ENCODE peak calls at places on chromosomes 12 and 14, in seven cellular contexts. I is HCT116, R is K562, D is SK-N-SH, S is GM12878, B is HepG2, E is H1. K is an unnamed sample.

GRCh38 chr12:59066445-59066844 is 146.1 kb upstream of the LRIG3 start:
- DNase-seq in B (no peak), S (no peak), D (no peak), R (no peak), E (no peak), I (no peak), K (no peak)

GRCh38 chr12:28189774-28190320 is 409 bp upstream of the CCDC91 start:
- DNase-seq in B (no peak), R (peak), E (no peak), S (no peak), D (no peak), I (no peak), K (no peak)

GRCh38 chr12:1769809-1770494 is 50.4 kb upstream of the LRTM2 start:
- DNase-seq in B (peak), R (no peak), S (no peak), E (no peak), D (no peak), I (no peak), K (no peak)

GRCh38 chr14:47454025-47454424 is 221.4 kb downstream of the MDGA2 start:
- DNase-seq in S (no peak), B (no peak), D (no peak), E (no peak), R (no peak), I (no peak), K (no peak)

GRCh38 chr12:101619868-101620761 is 25.3 kb downstream of the MYBPC1 start:
- DNase-seq in E (no peak), R (no peak), B (no peak), D (no peak), S (no peak), I (no peak), K (no peak)

GRCh38 chr12:46372131-46372851 is at the start of gene SLC38A2:
- DNase-seq in I (peak), E (no peak), D (peak), B (peak), S (no peak), R (peak), K (peak)

GRCh38 chr12:69068431-69068830 is 135.5 kb upstream of the CPM start:
- DNase-seq in I (peak), D (no peak), B (peak), R (no peak), E (no peak), S (no peak), K (no peak)

GRCh38 chr12:22684526-22685118 is 59.7 kb downstream of the ETNK1 start:
- DNase-seq in I (peak), S (peak), E (no peak), R (no peak), B (peak), D (peak), K (peak)

GRCh38 chr12:64679487-64679983 is 69.2 kb downstream of the RASSF3 start:
- DNase-seq in D (peak), I (peak), E (no peak), S (no peak), B (no peak), R (peak), K (no peak)

GRCh38 chr14:33636715-33637114 is 314.2 kb downstream of the EGLN3 start:
- DNase-seq in S (no peak), R (no peak), D (no peak), B (no peak), E (no peak), I (no peak), K (no peak)
- H2AFZ ChIP-seq in S (no peak), R (no peak), D (no peak), B (no peak), E (no peak), I (no peak), K (no peak)

DNA sequence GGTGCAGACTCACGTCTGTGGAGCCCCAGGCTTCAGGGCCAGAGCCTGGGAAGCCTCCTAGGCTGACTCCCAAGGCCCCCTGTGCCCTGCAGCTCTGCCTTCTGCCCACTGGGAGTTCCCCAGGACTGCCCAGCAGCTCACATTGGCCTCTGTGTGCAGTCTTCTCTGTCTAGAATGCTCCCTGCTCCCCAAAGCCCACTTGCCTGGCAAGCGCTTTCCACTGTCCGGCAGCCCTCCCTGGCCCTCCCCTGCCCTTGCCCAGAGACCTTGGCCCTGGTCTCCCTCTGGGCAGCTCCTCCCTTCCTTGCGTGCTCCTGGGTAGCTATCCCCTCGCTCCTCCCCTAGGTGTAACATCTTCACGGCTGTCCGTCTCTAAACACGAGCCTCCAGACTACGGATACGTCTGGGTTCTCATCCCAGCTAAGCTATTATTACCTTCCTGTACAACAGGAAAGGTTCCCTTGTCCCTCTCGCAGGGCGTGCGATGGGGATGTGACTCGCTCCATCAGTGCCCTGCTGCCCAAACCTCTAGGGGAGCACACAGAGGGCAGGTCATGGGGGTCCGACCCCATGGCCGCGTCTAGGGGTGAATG is 325.5 kb upstream of the RTL1 start:
- DNase-seq in D (peak), E (no peak), S (no peak), R (no peak), I (no peak), B (no peak), K (no peak)
- TF ChIP-seq POLR2AphosphoS5 in D (no peak), E (no peak), S (no peak), R (no peak), I (no peak), B (no peak), K (no peak)

GRCh38 chr12:30909088-30909688 is 17.4 kb upstream of the TSPAN11 start:
- DNase-seq in S (no peak), I (no peak), D (no peak), E (no peak), B (no peak), R (no peak), K (no peak)
- H2AFZ ChIP-seq in S (no peak), I (no peak), D (peak), E (no peak), B (no peak), R (no peak), K (peak)

GRCh38 chr12:57183939-57184725 is 32.5 kb upstream of the NXPH4 start:
- DNase-seq in S (no peak), D (no peak), I (no peak), E (no peak), B (no peak), R (no peak), K (no peak)

GRCh38 chr12:57181072-57181471 is 33.7 kb upstream of the LRP1-AS start:
- DNase-seq in S (no peak), E (no peak), D (no peak), B (no peak), R (no peak), I (no peak), K (no peak)

GRCh38 chr12:57185403-57185802 is 31.2 kb upstream of the NXPH4 start:
- DNase-seq in B (no peak), I (no peak), S (no peak), D (no peak), E (no peak), R (no peak), K (no peak)

GRCh38 chr12:57181561-57182155 is 34.2 kb upstream of the LRP1-AS start:
- DNase-seq in I (no peak), B (no peak), R (no peak), D (no peak), S (no peak), E (no peak), K (no peak)

DNA sequence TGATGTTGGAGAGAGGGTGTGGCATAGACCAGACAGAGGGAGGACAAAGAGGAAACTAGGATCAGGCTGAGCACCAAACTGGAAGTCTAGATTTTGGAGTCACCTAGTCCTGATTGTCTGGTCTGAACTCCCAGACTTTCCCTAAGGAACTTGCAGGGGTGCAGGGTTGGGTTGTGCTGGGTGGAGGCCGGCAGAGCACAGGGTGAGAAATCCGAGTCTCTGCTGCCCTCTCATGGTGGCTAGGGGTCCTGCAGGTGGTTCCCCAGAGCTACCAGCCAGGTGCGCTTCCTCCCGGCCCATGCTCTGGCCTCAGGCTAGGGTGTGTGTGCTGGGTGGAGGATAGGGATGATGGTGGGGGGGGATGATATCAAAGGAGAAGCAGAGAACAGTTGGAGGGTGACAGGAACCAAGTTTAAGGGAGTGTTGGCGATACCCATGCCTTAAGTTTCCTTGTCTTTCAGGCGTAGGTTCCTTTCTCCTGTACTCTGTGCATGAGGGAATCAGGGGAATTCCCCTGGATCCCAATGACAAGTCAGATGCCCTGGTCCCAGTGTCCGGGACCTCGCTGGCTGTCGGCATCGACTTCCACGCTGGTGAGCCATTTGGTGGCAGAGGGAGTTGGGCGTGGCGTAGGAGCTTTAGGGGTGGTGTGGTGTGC is 33.5 kb upstream of the NXPH4 start:
- DNase-seq in E (peak), R (peak), S (peak), B (peak), I (peak), D (peak), K (peak)
- TF ChIP-seq POLR2AphosphoS5 in E (no peak), R (no peak), S (no peak), B (no peak), I (no peak), D (peak), K (no peak)

GRCh38 chr12:9646794-9647622 is 22.5 kb upstream of the CLEC2D start:
- DNase-seq in R (peak), B (no peak), D (no peak), I (no peak), E (no peak), S (no peak), K (peak)
- H2AFZ ChIP-seq in R (peak), B (peak), D (peak), I (no peak), E (peak), S (no peak), K (peak)

DNA sequence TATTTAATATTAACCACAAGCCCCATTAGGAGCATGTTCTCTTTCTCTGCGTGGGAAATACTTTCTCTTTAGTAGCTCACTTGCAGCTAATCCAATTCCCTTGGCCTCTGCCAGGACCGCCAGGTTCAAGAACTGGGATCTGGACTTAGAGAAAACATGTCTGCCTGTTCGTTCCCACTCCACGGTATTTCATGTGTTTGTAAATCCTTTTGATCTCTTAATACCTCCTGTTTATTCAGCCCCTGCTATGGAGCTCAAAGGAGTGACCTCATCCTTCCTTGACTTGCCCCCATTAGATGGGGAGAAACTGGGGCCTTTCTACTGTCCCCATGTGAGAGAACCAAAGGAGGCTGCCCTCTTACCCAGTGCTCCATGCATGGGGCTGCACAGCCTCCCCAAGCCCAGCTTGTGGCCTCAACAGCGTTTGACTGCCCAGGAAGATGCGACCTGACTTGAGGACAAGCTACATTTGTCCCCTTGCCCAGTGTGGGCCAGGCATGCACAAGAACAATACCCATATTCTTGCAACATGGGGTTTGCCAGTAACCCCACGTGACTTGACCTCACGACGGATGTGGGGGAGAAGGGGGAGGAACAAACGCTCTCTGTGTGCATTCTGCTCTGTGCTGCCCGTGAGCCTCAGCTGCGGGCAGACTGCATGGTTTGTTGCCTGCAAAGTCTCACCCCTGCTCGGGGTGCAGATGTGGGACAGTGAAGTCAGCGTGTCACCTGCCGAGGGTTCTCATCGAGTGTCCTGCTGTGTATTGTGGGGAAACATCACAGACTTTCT is 30.3 kb downstream of the CD9 start:
- DNase-seq in I (no peak), D (no peak), B (peak), R (no peak), S (peak), E (no peak), K (no peak)
- TF ChIP-seq POLR2AphosphoS5 in I (no peak), D (no peak), B (peak), R (no peak), S (no peak), E (no peak), K (no peak)

K was measured in GM23338.